ENCODE peak calls at places on chromosomes 1 and 21, in six cellular contexts. Y is retina; M is mammary epithelial cell; I is activated CD8-positive, alpha-beta T cell treated with anti-CD3 and anti-CD28 coated beads, Interleukin-2, amount 10 ng/mL, durations not matched to agents 7 days and 5 days; O is hepatocyte; C is RWPE1. S is an unnamed sample.
A peak's percentile ranks its signal among the peaks of the same experiment; 100 is the strongest.

GRCh38 chr1:187070076-187070475 is 241.3 kb downstream of the PLA2G4A start:
- DNase-seq in Y (no peak), I (no peak), C (peak; percentile 1), O (no peak), M (peak; percentile 40), S (no peak)

GRCh38 chr21:29248124-29248523 is 50.6 kb upstream of the BACH1 start:
- DNase-seq in M (no peak), O (no peak), C (no peak), I (no peak), Y (no peak), S (no peak)

GRCh38 chr1:93569479-93569878 is 112.2 kb downstream of the BCAR3 start:
- DNase-seq in Y (no peak), I (no peak), O (no peak), C (no peak), M (no peak), S (no peak)

GRCh38 chr1:11100149-11100493 is 452 bp upstream of the EXOSC10 start:
- DNase-seq in I (no peak), C (no peak), M (no peak), O (no peak), Y (no peak), S (no peak)

GRCh38 chr1:247338723-247339270 is 7.1 kb upstream of the ZNF496 start:
- DNase-seq in C (no peak), M (no peak), I (no peak), Y (no peak), O (no peak), S (no peak)

GRCh38 chr1:86704972-86705632 is 726 bp downstream of the SH3GLB1 start:
- DNase-seq in C (peak; percentile 54), O (peak; percentile 73), Y (peak; percentile 93), M (peak; percentile 65), I (peak; percentile 46), S (no peak)

GRCh38 chr1:171941920-171942319 is 100.6 kb downstream of the DNM3 start:
- DNase-seq in Y (no peak), O (no peak), C (no peak), I (no peak), M (no peak), S (no peak)

GRCh38 chr1:178168535-178168934 is 74.6 kb downstream of the RASAL2 start:
- DNase-seq in I (no peak), O (peak; percentile 39), M (peak; percentile 52), Y (no peak), C (no peak), S (no peak)

GRCh38 chr1:61446531-61446991 is 278.4 kb downstream of the TM2D1 start:
- DNase-seq in I (no peak), Y (no peak), C (no peak), O (no peak), M (no peak), S (no peak)

GRCh38 chr1:10728595-10729410 is 67.6 kb downstream of the CASZ1 start:
- DNase-seq in M (no peak), I (no peak), C (no peak), Y (peak; percentile 92), O (no peak), S (no peak)

GRCh38 chr1:26031196-26031902 is 9.8 kb downstream of the EXTL1 start:
- DNase-seq in M (no peak), I (no peak), O (no peak), C (no peak), Y (no peak), S (no peak)

GRCh38 chr1:214660900-214661299 is 57.9 kb downstream of the CENPF start:
- DNase-seq in C (no peak), Y (peak; percentile 43), M (no peak), I (no peak), O (peak; percentile 87), S (peak; percentile 88)

GRCh38 chr21:45415943-45416611 is 11.1 kb downstream of the COL18A1 start:
- DNase-seq in C (no peak), M (no peak), I (no peak), Y (no peak), O (peak; percentile 3), S (no peak)

GRCh38 chr1:8661185-8662110 is 156.0 kb downstream of the RERE start:
- DNase-seq in Y (no peak), I (no peak), M (peak; percentile 87), C (peak; percentile 49), O (peak; percentile 56), S (peak; percentile 72)

GRCh38 chr1:209655832-209656231 is 3.6 kb upstream of the LAMB3 start:
- DNase-seq in M (peak; percentile 99), Y (no peak), C (peak; percentile 76), O (peak; percentile 68), I (no peak), S (no peak)

GRCh38 chr1:18062180-18062579 is 45.4 kb upstream of the IGSF21 start:
- DNase-seq in C (no peak), M (no peak), Y (peak; percentile 24), O (no peak), I (no peak), S (no peak)

GRCh38 chr1:100306735-100307313 is 40.8 kb downstream of the RTCA start:
- DNase-seq in M (no peak), Y (no peak), O (no peak), I (no peak), C (no peak), S (no peak)

GRCh38 chr1:157966034-157966671 is 27.3 kb upstream of the KIRREL1 start:
- DNase-seq in I (no peak), O (peak; percentile 86), C (no peak), M (no peak), Y (peak; percentile 8), S (peak; percentile 53)

GRCh38 chr1:205444931-205445652 is 10.8 kb downstream of the BLACAT1 start:
- DNase-seq in I (no peak), O (no peak), Y (peak; percentile 68), C (no peak), M (no peak), S (no peak)

GRCh38 chr1:16250547-16251251 is 13.7 kb upstream of the CPLANE2 start:
- DNase-seq in I (no peak), Y (no peak), O (no peak), M (no peak), C (no peak), S (peak; percentile 52)

GRCh38 chr21:29585462-29585861 is 286.7 kb downstream of the BACH1 start:
- DNase-seq in I (no peak), M (no peak), C (no peak), O (no peak), Y (no peak), S (no peak)

GRCh38 chr1:186325239-186325638 is 49.8 kb downstream of the TPR start:
- DNase-seq in C (no peak), I (no peak), M (no peak), Y (no peak), O (no peak), S (peak; percentile 1)

GRCh38 chr1:204506969-204507316 is 9.3 kb upstream of the MDM4 start:
- DNase-seq in Y (peak; percentile 96), C (peak; percentile 74), I (peak; percentile 94), O (peak; percentile 94), M (peak; percentile 86), S (peak; percentile 91)

GRCh38 chr21:29208666-29209059 is 78.2 kb downstream of the MAP3K7CL start:
- DNase-seq in Y (no peak), O (no peak), M (no peak), I (no peak), C (no peak), S (peak; percentile 58)

GRCh38 chr1:12078938-12079861 is 16.1 kb downstream of the TNFRSF8 start:
- DNase-seq in I (peak; percentile 55), Y (peak; percentile 69), M (no peak), O (peak; percentile 71), C (peak; percentile 33), S (peak; percentile 18)

GRCh38 chr21:36589352-36589971 is 109.5 kb upstream of the SIM2 start:
- DNase-seq in I (peak; percentile 36), M (no peak), C (peak; percentile 5), Y (no peak), O (peak; percentile 24), S (no peak)

GRCh38 chr1:244863491-244864252 is 671 bp downstream of the HNRNPU start:
- DNase-seq in I (no peak), C (no peak), O (no peak), M (no peak), Y (no peak), S (no peak)

GRCh38 chr1:237542525-237543418 is 347.9 kb downstream of the ZP4 start:
- DNase-seq in M (no peak), I (no peak), C (no peak), O (no peak), Y (peak; percentile 13), S (no peak)

GRCh38 chr1:93771843-93772242 is 90.2 kb upstream of the BCAR3 start:
- DNase-seq in I (no peak), C (no peak), O (no peak), Y (no peak), M (no peak), S (no peak)

GRCh38 chr1:41483960-41484844 is at the start of gene EDN2:
- DNase-seq in I (no peak), O (no peak), C (peak; percentile 75), M (peak; percentile 66), Y (peak; percentile 69), S (no peak)

GRCh38 chr1:55060133-55060999 is 21.0 kb downstream of the PCSK9 start:
- DNase-seq in O (no peak), I (no peak), M (no peak), Y (no peak), C (no peak), S (peak; percentile 13)

GRCh38 chr1:71753746-71754145 is 528.6 kb downstream of the NEGR1 start:
- DNase-seq in C (no peak), I (no peak), Y (no peak), M (no peak), O (no peak), S (no peak)

GRCh38 chr1:161367684-161368398 is at the start of gene CFAP126:
- DNase-seq in Y (peak; percentile 38), M (peak; percentile 72), O (peak; percentile 81), C (peak; percentile 78), I (peak; percentile 61), S (peak; percentile 62)

GRCh38 chr1:30014031-30014430 is 709.4 kb downstream of the MATN1 start:
- DNase-seq in Y (no peak), I (no peak), O (no peak), C (no peak), M (no peak), S (no peak)

GRCh38 chr1:26349196-26349885 is 4.6 kb downstream of the CRYBG2 start:
- DNase-seq in M (peak; percentile 67), C (peak; percentile 67), I (no peak), Y (no peak), O (peak; percentile 7), S (no peak)

GRCh38 chr1:224543453-224543852 is 72.7 kb upstream of the CNIH3 start:
- DNase-seq in C (no peak), I (no peak), Y (no peak), M (no peak), O (no peak), S (no peak)

GRCh38 chr1:74673351-74674111 is at the start of gene ERICH3:
- DNase-seq in M (peak; percentile 5), C (no peak), O (peak; percentile 15), I (no peak), Y (peak; percentile 74), S (no peak)

GRCh38 chr1:246308533-246309075 is 198.5 kb downstream of the SMYD3 start:
- DNase-seq in M (no peak), O (no peak), C (no peak), Y (no peak), I (no peak), S (no peak)

GRCh38 chr1:43083375-43083774 is 88.7 kb downstream of the EBNA1BP2 start:
- DNase-seq in Y (no peak), M (no peak), I (no peak), C (no peak), O (no peak), S (no peak)

GRCh38 chr1:206608108-206608698 is 4.1 kb downstream of the EIF2D start:
- DNase-seq in I (peak; percentile 72), M (peak; percentile 33), Y (peak; percentile 38), O (peak; percentile 62), C (no peak), S (no peak)